ENCODE peak calls at places on chromosomes 2 and 18, in seven cellular contexts. J is SK-N-SH, D is HCT116, F is GM23338, E is HepG2, T is GM12878, C is K562. B is an unnamed sample.
A peak's percentile ranks its signal among the peaks of the same experiment; 100 is the strongest.

GRCh38 chr2:133231264-133231663 is 337.0 kb downstream of the NCKAP5 start:
- DNase-seq in F (no peak), T (no peak), C (no peak), E (no peak), D (no peak), J (no peak), B (no peak)

GRCh38 chr2:42693688-42694479 is 70.1 kb downstream of the OXER1 start:
- DNase-seq in E (no peak), F (peak; percentile 35), J (no peak), D (no peak), C (no peak), T (no peak), B (no peak)

GRCh38 chr2:53859354-53860159 is at the start of gene GPR75:
- DNase-seq in T (no peak), F (peak; percentile 81), J (peak; percentile 27), E (no peak), D (no peak), C (no peak), B (no peak)

GRCh38 chr2:240949791-240950705 is 43.9 kb downstream of the CROCC2 start:
- DNase-seq in C (no peak), E (no peak), F (no peak), D (no peak), J (no peak), T (no peak), B (no peak)

GRCh38 chr2:233419626-233420431 is 65.5 kb downstream of the DGKD start:
- DNase-seq in D (no peak), F (peak; percentile 68), T (peak; percentile 52), E (no peak), C (no peak), J (no peak), B (no peak)

GRCh38 chr18:44895176-44895798 is 214.6 kb downstream of the SETBP1 start:
- DNase-seq in D (no peak), F (no peak), T (peak; percentile 53), J (peak; percentile 5), E (no peak), C (peak; percentile 11), B (peak; percentile 1)

GRCh38 chr2:13550285-13550684 is 833.5 kb downstream of the TRIB2 start:
- DNase-seq in E (no peak), C (no peak), T (no peak), J (no peak), F (no peak), D (no peak), B (no peak)

GRCh38 chr18:7090771-7091170 is 26.8 kb downstream of the LAMA1 start:
- DNase-seq in C (no peak), J (no peak), F (no peak), E (no peak), T (no peak), D (no peak), B (no peak)

GRCh38 chr2:102708847-102709559 is 52.8 kb upstream of the TMEM182 start:
- DNase-seq in T (no peak), J (no peak), D (peak; percentile 67), C (no peak), F (no peak), E (peak; percentile 80), B (peak; percentile 61)

GRCh38 chr2:157193461-157193860 is 64.0 kb upstream of the GALNT5 start:
- DNase-seq in F (no peak), D (no peak), E (no peak), T (no peak), C (no peak), J (no peak), B (no peak)

GRCh38 chr2:112622528-112622849 is 23.2 kb upstream of the SLC20A1 start:
- DNase-seq in E (no peak), F (no peak), C (no peak), D (no peak), T (no peak), J (no peak), B (no peak)

GRCh38 chr2:148996805-148997204 is 41.7 kb upstream of the LYPD6B start:
- DNase-seq in D (no peak), J (no peak), C (no peak), T (no peak), E (no peak), F (no peak), B (no peak)

GRCh38 chr2:150211164-150211631 is 276.3 kb downstream of the RND3 start:
- DNase-seq in E (no peak), T (no peak), D (no peak), C (no peak), F (no peak), J (no peak), B (no peak)

DNA sequence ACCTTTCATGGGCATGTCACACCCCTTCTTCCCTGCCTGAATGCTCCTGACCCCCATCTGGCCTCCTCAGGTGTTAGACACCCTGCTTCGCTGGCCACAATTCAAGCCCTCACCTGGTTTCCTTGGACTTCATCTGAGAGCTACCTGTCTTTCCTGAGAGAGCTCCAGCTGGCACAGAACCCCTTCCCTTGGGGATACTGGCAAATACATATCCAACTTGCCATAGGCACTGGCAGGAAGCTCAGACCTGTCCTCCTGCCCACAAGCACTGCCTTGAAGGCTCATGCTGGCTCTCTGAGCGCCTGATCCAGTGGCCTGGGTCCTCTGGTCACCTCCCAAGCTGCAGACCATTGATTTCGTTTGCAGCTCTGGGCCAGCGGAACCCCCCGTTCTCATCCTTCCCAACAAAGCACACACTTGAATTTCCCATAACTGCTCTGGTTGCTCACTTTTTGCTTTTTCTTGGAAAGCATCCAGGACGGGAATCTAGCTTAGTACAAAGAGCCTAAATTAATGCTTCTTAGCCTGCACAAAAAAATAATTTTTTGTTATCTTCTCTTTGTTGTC is 74.2 kb upstream of the MAP4K3 start:
- DNase-seq in C (no peak), T (no peak), F (no peak), D (no peak), J (no peak), E (no peak), B (no peak)
- H3K4me1 ChIP-seq in C (peaks cover 53% of the 10 kb centered on the region), T (peaks cover 16% of the 10 kb centered on the region), F (peaks cover 35% of the 10 kb centered on the region), D (peaks cover 11% of the 10 kb centered on the region), J (peaks cover 8% of the 10 kb centered on the region), E (peaks cover 71% of the 10 kb centered on the region), B (no peaks in the 10 kb centered on the region)

DNA sequence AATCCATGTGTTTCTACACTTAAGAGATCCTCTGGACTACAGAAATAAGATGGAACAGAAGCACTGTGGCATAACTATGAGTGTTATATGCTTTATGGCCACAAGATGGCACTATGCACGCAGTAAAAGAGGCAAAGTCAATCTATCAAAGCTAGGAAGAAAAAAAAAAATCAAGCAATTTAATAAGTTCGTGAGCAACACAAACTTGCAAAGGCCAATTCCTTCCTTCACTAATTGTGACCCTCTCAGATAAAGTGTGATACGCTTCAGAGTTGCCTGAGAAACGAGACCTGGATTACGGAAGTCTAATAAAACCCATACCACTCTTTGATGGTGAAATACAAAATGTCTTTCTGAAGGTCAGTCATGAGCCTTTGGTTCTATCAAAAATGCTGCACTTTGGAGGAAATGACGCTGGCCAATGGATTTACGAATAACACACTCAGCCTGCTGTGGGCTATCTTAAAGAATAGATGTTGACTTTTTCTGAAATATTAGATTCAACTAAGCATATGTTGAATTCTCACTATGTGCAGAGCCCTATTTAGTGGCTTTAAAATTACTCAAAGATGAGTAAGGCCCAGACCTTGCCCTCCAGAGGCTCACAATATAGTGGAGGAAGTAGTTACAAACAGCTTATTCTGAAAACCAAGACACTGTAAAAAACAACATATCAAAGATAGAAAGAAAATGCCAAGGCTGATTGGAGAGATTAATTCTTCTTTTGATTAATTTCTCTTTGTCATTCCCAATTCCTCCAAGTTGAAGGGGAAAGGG is 35.5 kb upstream of the TTR start:
- DNase-seq in T (peak; percentile 39), D (peak; percentile 71), F (peak; percentile 78), E (peak; percentile 58), C (peak; percentile 60), J (peak; percentile 44), B (peak; percentile 42)
- TF ChIP-seq REST in T (no peak), D (no peak), F (no peak), E (no peak), C (no peak), J (no peak), B (no peak)

GRCh38 chr2:187545238-187545751 is 8.9 kb downstream of the TFPI start:
- DNase-seq in D (no peak), F (no peak), T (no peak), C (no peak), E (no peak), J (no peak), B (no peak)

GRCh38 chr2:187548658-187549057 is 5.6 kb downstream of the TFPI start:
- DNase-seq in E (no peak), T (no peak), J (no peak), D (no peak), F (no peak), C (no peak), B (no peak)

GRCh38 chr2:187549193-187549592 is 5.0 kb downstream of the TFPI start:
- DNase-seq in E (no peak), D (no peak), C (no peak), F (no peak), J (no peak), T (no peak), B (no peak)

GRCh38 chr2:187546762-187547333 is 7.4 kb downstream of the TFPI start:
- DNase-seq in J (no peak), E (no peak), F (no peak), T (no peak), D (no peak), C (no peak), B (no peak)

GRCh38 chr2:187547353-187547979 is 6.8 kb downstream of the TFPI start:
- DNase-seq in D (peak; percentile 92), C (peak; percentile 63), E (no peak), J (no peak), T (no peak), F (no peak), B (no peak)
- TF ChIP-seq POLR2AphosphoS5 in D (peak; percentile 73), C (peak; percentile 60), E (no peak), J (no peak), T (no peak), F (no peak), B (peak; percentile 70)

GRCh38 chr2:63863707-63864106 is 22.0 kb downstream of the UGP2 start:
- DNase-seq in D (no peak), F (no peak), T (no peak), C (no peak), J (no peak), E (no peak), B (no peak)
- H3K4me1 ChIP-seq in D (peaks cover 17% of the 10 kb centered on the region), F (peaks cover 40% of the 10 kb centered on the region), T (no peaks in the 10 kb centered on the region), C (no peaks in the 10 kb centered on the region), J (no peaks in the 10 kb centered on the region), E (peaks cover 23% of the 10 kb centered on the region), B (no peaks in the 10 kb centered on the region)

GRCh38 chr2:128388414-128389032 is 69.9 kb upstream of the HS6ST1 start:
- DNase-seq in T (no peak), C (no peak), E (no peak), J (no peak), D (no peak), F (no peak), B (no peak)
- TF ChIP-seq REST in T (no peak), C (no peak), E (no peak), J (no peak), D (no peak), F (no peak), B (no peak)

B was measured in Panc1.